ENCODE peak calls at places on chromosomes 11 and 22, in four cellular contexts. One of them, this sample, is unnamed.

GRCh38 chr11:122754553-122755322 is 83.6 kb upstream of the CRTAM start:
- DNase-seq in stimulated activated CD8-positive, alpha-beta memory T cell treated with anti-CD3 and anti-CD28 coated beads, Interleukin-2, amount 100 ng/mL, for 1 hour: no peak
- DNase-seq in iris pigment epithelial cell: peak; percentile 20
- DNase-seq in DMS53: peak; percentile 32
- DNase-seq in this sample: no peak

GRCh38 chr11:13052130-13052541 is 43.0 kb downstream of the RASSF10 start:
- DNase-seq in DMS53: peak; percentile 92
- DNase-seq in iris pigment epithelial cell: no peak
- DNase-seq in stimulated activated CD8-positive, alpha-beta memory T cell treated with anti-CD3 and anti-CD28 coated beads, Interleukin-2, amount 100 ng/mL, for 1 hour: no peak
- DNase-seq in this sample: no peak

GRCh38 chr11:112448806-112449205 is 188.1 kb upstream of the PLET1 start:
- DNase-seq in stimulated activated CD8-positive, alpha-beta memory T cell treated with anti-CD3 and anti-CD28 coated beads, Interleukin-2, amount 100 ng/mL, for 1 hour: no peak
- DNase-seq in iris pigment epithelial cell: no peak
- DNase-seq in DMS53: no peak
- DNase-seq in this sample: no peak

GRCh38 chr11:83219095-83219494 is 25.6 kb downstream of the ANKRD42 start:
- DNase-seq in iris pigment epithelial cell: no peak
- DNase-seq in stimulated activated CD8-positive, alpha-beta memory T cell treated with anti-CD3 and anti-CD28 coated beads, Interleukin-2, amount 100 ng/mL, for 1 hour: no peak
- DNase-seq in DMS53: peak; percentile 69
- DNase-seq in this sample: no peak

GRCh38 chr11:2120359-2121100 is 18.7 kb downstream of the IGF2 start:
- DNase-seq in stimulated activated CD8-positive, alpha-beta memory T cell treated with anti-CD3 and anti-CD28 coated beads, Interleukin-2, amount 100 ng/mL, for 1 hour: no peak
- DNase-seq in DMS53: no peak
- DNase-seq in iris pigment epithelial cell: no peak
- DNase-seq in this sample: no peak

GRCh38 chr22:22380098-22381030 is 128.2 kb downstream of the ZNF280B start:
- DNase-seq in DMS53: peak; percentile 55
- DNase-seq in stimulated activated CD8-positive, alpha-beta memory T cell treated with anti-CD3 and anti-CD28 coated beads, Interleukin-2, amount 100 ng/mL, for 1 hour: no peak
- DNase-seq in iris pigment epithelial cell: no peak
- DNase-seq in this sample: no peak

GRCh38 chr11:133830931-133831907 is 14.1 kb downstream of the SPATA19 start:
- DNase-seq in stimulated activated CD8-positive, alpha-beta memory T cell treated with anti-CD3 and anti-CD28 coated beads, Interleukin-2, amount 100 ng/mL, for 1 hour: no peak
- DNase-seq in DMS53: peak; percentile 56
- DNase-seq in iris pigment epithelial cell: no peak
- DNase-seq in this sample: no peak

GRCh38 chr11:33089776-33090175 is 50.4 kb downstream of the TCP11L1 start:
- DNase-seq in stimulated activated CD8-positive, alpha-beta memory T cell treated with anti-CD3 and anti-CD28 coated beads, Interleukin-2, amount 100 ng/mL, for 1 hour: no peak
- DNase-seq in DMS53: peak; percentile 4
- DNase-seq in iris pigment epithelial cell: peak; percentile 51
- DNase-seq in this sample: no peak

GRCh38 chr11:8794677-8795103 is 112.1 kb downstream of the RPL27A start:
- DNase-seq in stimulated activated CD8-positive, alpha-beta memory T cell treated with anti-CD3 and anti-CD28 coated beads, Interleukin-2, amount 100 ng/mL, for 1 hour: no peak
- DNase-seq in iris pigment epithelial cell: no peak
- DNase-seq in DMS53: peak; percentile 92
- DNase-seq in this sample: no peak

GRCh38 chr11:64863381-64864060 is 14.9 kb downstream of the EHD1 start:
- DNase-seq in DMS53: no peak
- DNase-seq in stimulated activated CD8-positive, alpha-beta memory T cell treated with anti-CD3 and anti-CD28 coated beads, Interleukin-2, amount 100 ng/mL, for 1 hour: no peak
- DNase-seq in iris pigment epithelial cell: no peak
- DNase-seq in this sample: no peak

GRCh38 chr22:25350551-25350971 is 131.1 kb downstream of the CRYBB2 start:
- DNase-seq in DMS53: no peak
- DNase-seq in stimulated activated CD8-positive, alpha-beta memory T cell treated with anti-CD3 and anti-CD28 coated beads, Interleukin-2, amount 100 ng/mL, for 1 hour: no peak
- DNase-seq in iris pigment epithelial cell: no peak
- DNase-seq in this sample: no peak

GRCh38 chr11:75582461-75582934 is 20.4 kb downstream of the SERPINH1 start:
- DNase-seq in stimulated activated CD8-positive, alpha-beta memory T cell treated with anti-CD3 and anti-CD28 coated beads, Interleukin-2, amount 100 ng/mL, for 1 hour: no peak
- DNase-seq in DMS53: no peak
- DNase-seq in iris pigment epithelial cell: no peak
- DNase-seq in this sample: no peak

GRCh38 chr22:21807545-21807944 is 59.9 kb downstream of the MAPK1 start:
- DNase-seq in DMS53: no peak
- DNase-seq in stimulated activated CD8-positive, alpha-beta memory T cell treated with anti-CD3 and anti-CD28 coated beads, Interleukin-2, amount 100 ng/mL, for 1 hour: no peak
- DNase-seq in iris pigment epithelial cell: peak; percentile 56
- DNase-seq in this sample: no peak

GRCh38 chr11:8832571-8833260 is 78.3 kb upstream of the AKIP1 start:
- DNase-seq in DMS53: peak; percentile 64
- DNase-seq in iris pigment epithelial cell: peak; percentile 83
- DNase-seq in stimulated activated CD8-positive, alpha-beta memory T cell treated with anti-CD3 and anti-CD28 coated beads, Interleukin-2, amount 100 ng/mL, for 1 hour: no peak
- DNase-seq in this sample: no peak

GRCh38 chr11:73729594-73730206 is 31.2 kb downstream of the RAB6A start:
- DNase-seq in stimulated activated CD8-positive, alpha-beta memory T cell treated with anti-CD3 and anti-CD28 coated beads, Interleukin-2, amount 100 ng/mL, for 1 hour: no peak
- DNase-seq in DMS53: peak; percentile 78
- DNase-seq in iris pigment epithelial cell: no peak
- DNase-seq in this sample: no peak

GRCh38 chr11:102722804-102723203 is 1.9 kb downstream of the MMP8 start:
- DNase-seq in stimulated activated CD8-positive, alpha-beta memory T cell treated with anti-CD3 and anti-CD28 coated beads, Interleukin-2, amount 100 ng/mL, for 1 hour: no peak
- DNase-seq in DMS53: no peak
- DNase-seq in iris pigment epithelial cell: no peak
- DNase-seq in this sample: no peak

GRCh38 chr22:40651057-40651456 is 14.5 kb upstream of the MRTFA start:
- DNase-seq in DMS53: peak; percentile 26
- DNase-seq in stimulated activated CD8-positive, alpha-beta memory T cell treated with anti-CD3 and anti-CD28 coated beads, Interleukin-2, amount 100 ng/mL, for 1 hour: no peak
- DNase-seq in iris pigment epithelial cell: no peak
- DNase-seq in this sample: no peak

GRCh38 chr11:128302425-128303186 is 284.8 kb downstream of the ETS1 start:
- DNase-seq in stimulated activated CD8-positive, alpha-beta memory T cell treated with anti-CD3 and anti-CD28 coated beads, Interleukin-2, amount 100 ng/mL, for 1 hour: no peak
- DNase-seq in iris pigment epithelial cell: no peak
- DNase-seq in DMS53: peak; percentile 92
- DNase-seq in this sample: no peak

GRCh38 chr11:19374189-19374588 is 133.4 kb upstream of the E2F8 start:
- DNase-seq in stimulated activated CD8-positive, alpha-beta memory T cell treated with anti-CD3 and anti-CD28 coated beads, Interleukin-2, amount 100 ng/mL, for 1 hour: no peak
- DNase-seq in DMS53: peak; percentile 39
- DNase-seq in iris pigment epithelial cell: peak; percentile 90
- DNase-seq in this sample: no peak

GRCh38 chr11:46308632-46309419 is 31.4 kb downstream of the CREB3L1 start:
- DNase-seq in DMS53: peak; percentile 74
- DNase-seq in stimulated activated CD8-positive, alpha-beta memory T cell treated with anti-CD3 and anti-CD28 coated beads, Interleukin-2, amount 100 ng/mL, for 1 hour: no peak
- DNase-seq in iris pigment epithelial cell: peak; percentile 57
- DNase-seq in this sample: no peak

This sample was measured in caudate nucleus.